ENCODE peak calls at places on chromosome 6, in seven cellular contexts. N is OCI-LY7, M is IMR-90, Z is tibial nerve, J is left ventricle myocardium inferior, H is heart left ventricle, Q is A673. I is an unnamed sample.
A peak's percentile ranks its signal among the peaks of the same experiment; 100 is the strongest.

GRCh38 chr6:159451051-159451450 is 242.0 kb downstream of the SOD2 start:
- DNase-seq in N (no peak), M (peak; percentile 78), Z (no peak), J (no peak), H (no peak), Q (no peak), I (no peak)

GRCh38 chr6:130598021-130598989 is 228.9 kb upstream of the SMLR1 start:
- DNase-seq in N (no peak), M (no peak), Z (no peak), J (no peak), H (no peak), Q (no peak), I (no peak)

GRCh38 chr6:139686308-139686707 is 311.9 kb upstream of the CITED2 start:
- DNase-seq in N (no peak), M (no peak), Z (peak; percentile 70), J (no peak), H (no peak), Q (no peak), I (no peak)

GRCh38 chr6:37695273-37695672 is 2.4 kb downstream of the MDGA1 start:
- DNase-seq in N (no peak), M (no peak), Z (no peak), J (no peak), H (no peak), Q (no peak), I (no peak)

GRCh38 chr6:160573943-160574342 is 90.1 kb downstream of the LPA start:
- DNase-seq in N (no peak), M (no peak), Z (no peak), J (no peak), H (no peak), Q (no peak), I (no peak)

GRCh38 chr6:7585287-7585930 is 4.6 kb upstream of the SNRNP48 start:
- DNase-seq in N (no peak), M (no peak), Z (no peak), J (no peak), H (no peak), Q (no peak), I (no peak)

GRCh38 chr6:109490708-109491107 is 7.7 kb upstream of the ZBTB24 start:
- DNase-seq in N (no peak), M (no peak), Z (no peak), J (no peak), H (no peak), Q (no peak), I (no peak)

GRCh38 chr6:145848555-145848954 is 34.0 kb upstream of the FBXO30 start:
- DNase-seq in N (no peak), M (no peak), Z (no peak), J (no peak), H (no peak), Q (no peak), I (no peak)

GRCh38 chr6:45419574-45420082 is 41.9 kb upstream of the SUPT3H start:
- DNase-seq in N (peak; percentile 21), M (no peak), Z (peak; percentile 30), J (peak; percentile 50), H (peak; percentile 74), Q (peak; percentile 69), I (peak; percentile 62)

GRCh38 chr6:32519910-32520258 is 10.2 kb downstream of the HLA-DRB5 start:
- DNase-seq in N (no peak), M (no peak), Z (no peak), J (no peak), H (no peak), Q (no peak), I (no peak)

GRCh38 chr6:170291271-170292110 is 613 bp upstream of the DLL1 start:
- DNase-seq in N (peak; percentile 23), M (no peak), Z (peak; percentile 51), J (peak; percentile 78), H (peak; percentile 83), Q (peak; percentile 62), I (peak; percentile 39)

GRCh38 chr6:90098025-90098474 is 198.6 kb downstream of the BACH2 start:
- DNase-seq in N (no peak), M (peak; percentile 89), Z (peak; percentile 89), J (peak; percentile 66), H (peak; percentile 57), Q (peak; percentile 87), I (peak; percentile 10)

GRCh38 chr6:87182321-87182720 is 27.0 kb downstream of the ZNF292 start:
- DNase-seq in N (no peak), M (no peak), Z (no peak), J (no peak), H (no peak), Q (no peak), I (no peak)

GRCh38 chr6:53152576-53152975 is 3.9 kb upstream of the GCM1 start:
- DNase-seq in N (no peak), M (no peak), Z (no peak), J (no peak), H (no peak), Q (no peak), I (no peak)

GRCh38 chr6:119195848-119196247 is 117.4 kb upstream of the FAM184A start:
- DNase-seq in N (no peak), M (no peak), Z (no peak), J (no peak), H (no peak), Q (no peak), I (no peak)

GRCh38 chr6:111837641-111838500 is 35.4 kb downstream of the FYN start:
- DNase-seq in N (no peak), M (no peak), Z (no peak), J (no peak), H (no peak), Q (no peak), I (no peak)

GRCh38 chr6:137496909-137497721 is 2.9 kb upstream of the OLIG3 start:
- DNase-seq in N (no peak), M (no peak), Z (no peak), J (no peak), H (no peak), Q (no peak), I (no peak)

GRCh38 chr6:137495652-137496391 is 1.6 kb upstream of the OLIG3 start:
- DNase-seq in N (no peak), M (no peak), Z (no peak), J (no peak), H (no peak), Q (no peak), I (no peak)

GRCh38 chr6:137498488-137499219 is 4.5 kb upstream of the OLIG3 start:
- DNase-seq in N (no peak), M (no peak), Z (no peak), J (no peak), H (no peak), Q (no peak), I (no peak)

GRCh38 chr6:137496392-137496767 is 2.2 kb upstream of the OLIG3 start:
- DNase-seq in N (no peak), M (no peak), Z (no peak), J (no peak), H (no peak), Q (no peak), I (no peak)

DNA sequence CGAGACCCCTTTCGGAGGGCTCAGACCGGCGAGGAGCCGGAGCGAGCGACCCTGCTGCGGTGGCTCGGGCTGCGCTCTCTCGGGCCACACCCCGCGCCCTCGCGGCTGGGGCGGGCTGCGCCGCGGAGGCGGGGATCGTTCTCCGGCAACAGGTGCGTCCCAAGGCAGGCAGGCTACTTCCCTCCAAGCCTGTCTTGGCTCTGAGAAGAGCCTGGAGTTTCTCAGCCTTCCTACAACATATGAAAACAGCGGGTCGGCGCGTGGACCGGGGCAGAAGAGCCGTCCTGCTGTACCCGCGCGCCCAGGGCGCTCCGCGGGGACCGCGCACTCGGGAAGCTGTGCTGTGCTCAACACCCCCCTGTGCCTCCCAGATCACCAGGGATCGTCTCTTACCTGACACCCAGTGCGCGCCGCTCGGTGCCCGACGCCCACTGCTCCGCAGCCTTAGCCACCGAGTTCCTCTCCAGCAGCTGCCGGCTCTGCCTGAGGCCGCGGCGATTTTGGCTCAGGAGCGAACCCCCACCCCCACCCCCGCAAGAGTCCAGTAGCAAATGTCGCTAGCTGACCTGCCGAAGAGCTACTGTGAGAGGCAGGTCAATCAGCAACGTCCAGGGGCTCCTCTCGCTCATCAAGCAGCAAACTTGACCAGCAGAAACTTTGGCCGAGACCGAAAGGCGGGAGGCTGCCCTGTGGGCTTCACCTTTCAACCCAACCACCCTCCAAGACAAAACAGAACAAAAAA is 3.7 kb upstream of the OLIG3 start:
- DNase-seq in N (no peak), M (no peak), Z (no peak), J (no peak), H (no peak), Q (no peak), I (no peak)
- H3K9me3 ChIP-seq in N (no peaks in the 10 kb centered on the region), M (peaks cover 6% of the 10 kb centered on the region), Z (no peaks in the 10 kb centered on the region), J (no peaks in the 10 kb centered on the region), H (no peaks in the 10 kb centered on the region), Q (no peaks in the 10 kb centered on the region), I (no peaks in the 10 kb centered on the region)

GRCh38 chr6:34484391-34484790 is 18.5 kb downstream of the PACSIN1 start:
- DNase-seq in N (no peak), M (no peak), Z (no peak), J (no peak), H (no peak), Q (no peak), I (no peak)
- H3K27ac ChIP-seq in N (peak overlapping the region; percentile 98), M (no peak overlapping the region), Z (no peak overlapping the region), J (no peak overlapping the region), H (no peak overlapping the region), Q (no peak overlapping the region), I (no peak overlapping the region)

GRCh38 chr6:373773-374724 is 17.5 kb upstream of the IRF4 start:
- DNase-seq in N (no peak), M (peak; percentile 16), Z (no peak), J (no peak), H (no peak), Q (no peak), I (peak; percentile 54)

GRCh38 chr6:370555-370954 is 21.0 kb upstream of the IRF4 start:
- DNase-seq in N (no peak), M (no peak), Z (no peak), J (no peak), H (no peak), Q (no peak), I (no peak)

GRCh38 chr6:373031-373430 is 18.5 kb upstream of the IRF4 start:
- DNase-seq in N (no peak), M (no peak), Z (no peak), J (no peak), H (no peak), Q (no peak), I (no peak)

GRCh38 chr6:374956-375355 is 16.6 kb upstream of the IRF4 start:
- DNase-seq in N (no peak), M (no peak), Z (no peak), J (no peak), H (no peak), Q (no peak), I (no peak)

DNA sequence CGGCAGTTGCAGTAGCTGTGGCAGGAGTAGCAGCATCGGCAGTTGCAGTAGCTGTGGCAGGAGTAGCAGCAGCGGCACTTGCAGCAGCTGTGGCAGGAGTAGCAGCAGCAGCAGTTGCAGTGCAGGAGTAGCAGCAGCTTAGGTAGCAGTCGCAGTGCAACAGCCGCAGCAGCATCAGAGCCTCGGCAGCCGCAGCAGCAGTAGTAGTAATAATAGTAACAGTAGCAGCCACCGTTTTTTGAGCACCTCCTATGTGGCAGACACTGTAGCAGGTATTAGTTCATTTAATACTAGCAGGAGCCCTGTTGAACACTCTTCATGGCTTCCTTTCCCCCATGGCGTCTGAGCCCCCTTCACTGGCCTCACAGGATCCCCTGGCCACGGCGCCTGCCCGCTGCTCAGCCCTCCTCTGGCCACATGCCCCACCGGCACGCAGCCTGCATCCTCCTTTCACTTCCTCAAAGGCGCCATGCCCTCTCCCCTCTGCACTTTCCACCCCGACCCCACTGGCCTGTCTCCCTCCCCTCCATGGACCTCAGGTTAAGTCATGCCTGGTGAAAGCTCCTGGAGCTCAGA is 19.1 kb upstream of the IRF4 start:
- DNase-seq in N (peak; percentile 68), M (no peak), Z (no peak), J (no peak), H (peak; percentile 66), Q (no peak), I (no peak)
- H3K9me3 ChIP-seq in N (no peaks in the 10 kb centered on the region), M (peaks cover 20% of the 10 kb centered on the region), Z (no peaks in the 10 kb centered on the region), J (no peaks in the 10 kb centered on the region), H (no peaks in the 10 kb centered on the region), Q (peaks cover 12% of the 10 kb centered on the region), I (no peaks in the 10 kb centered on the region)

GRCh38 chr6:46583711-46584110 is 68.9 kb downstream of the CYP39A1 start:
- DNase-seq in N (no peak), M (no peak), Z (no peak), J (no peak), H (no peak), Q (no peak), I (no peak)
- H3K27ac ChIP-seq in N (no peak overlapping the region), M (no peak overlapping the region), Z (no peak overlapping the region), J (no peak overlapping the region), H (no peak overlapping the region), Q (no peak overlapping the region), I (peak overlapping the region; percentile 30)